ENCODE peak calls at places on chromosomes 16 and 17, in seven cellular contexts. One of them, this sample, is unnamed.

GRCh38 chr17:29179232-29180036 is 764 bp downstream of the MYO18A start:
- DNase-seq in AG04449: no peak
- DNase-seq in breast epithelium: no peak
- DNase-seq in activated CD4-positive, alpha-beta T cell treated with anti-CD3 and anti-CD28 coated beads, Interleukin-2, amount 50 U/mL, for 24 hours: no peak
- DNase-seq in fibroblast of the conjunctiva: no peak
- DNase-seq in T-helper 2 cell: no peak
- DNase-seq in spleen: no peak
- DNase-seq in this sample: no peak

GRCh38 chr17:31598921-31599571 is 207.6 kb downstream of the RAB11FIP4 start:
- DNase-seq in activated CD4-positive, alpha-beta T cell treated with anti-CD3 and anti-CD28 coated beads, Interleukin-2, amount 50 U/mL, for 24 hours: no peak
- DNase-seq in spleen: no peak
- DNase-seq in T-helper 2 cell: no peak
- DNase-seq in breast epithelium: no peak
- DNase-seq in AG04449: no peak
- DNase-seq in fibroblast of the conjunctiva: no peak
- DNase-seq in this sample: no peak

GRCh38 chr16:63568184-63568583 is 1531.9 kb upstream of the CDH8 start:
- DNase-seq in activated CD4-positive, alpha-beta T cell treated with anti-CD3 and anti-CD28 coated beads, Interleukin-2, amount 50 U/mL, for 24 hours: no peak
- DNase-seq in spleen: no peak
- DNase-seq in T-helper 2 cell: no peak
- DNase-seq in fibroblast of the conjunctiva: no peak
- DNase-seq in breast epithelium: no peak
- DNase-seq in AG04449: no peak
- DNase-seq in this sample: no peak

GRCh38 chr16:87043273-87044030 is 273.7 kb downstream of the C16orf95 start:
- DNase-seq in T-helper 2 cell: no peak
- DNase-seq in fibroblast of the conjunctiva: no peak
- DNase-seq in AG04449: no peak
- DNase-seq in spleen: no peak
- DNase-seq in activated CD4-positive, alpha-beta T cell treated with anti-CD3 and anti-CD28 coated beads, Interleukin-2, amount 50 U/mL, for 24 hours: no peak
- DNase-seq in breast epithelium: no peak
- DNase-seq in this sample: peak

GRCh38 chr17:151886-152859 is 14.8 kb downstream of the SCGB1C2 start:
- DNase-seq in T-helper 2 cell: no peak
- DNase-seq in activated CD4-positive, alpha-beta T cell treated with anti-CD3 and anti-CD28 coated beads, Interleukin-2, amount 50 U/mL, for 24 hours: no peak
- DNase-seq in spleen: peak
- DNase-seq in AG04449: no peak
- DNase-seq in breast epithelium: peak
- DNase-seq in fibroblast of the conjunctiva: no peak
- DNase-seq in this sample: no peak

GRCh38 chr16:88508868-88509748 is 56.0 kb downstream of the ZFPM1 start:
- DNase-seq in breast epithelium: peak
- DNase-seq in spleen: no peak
- DNase-seq in T-helper 2 cell: no peak
- DNase-seq in AG04449: no peak
- DNase-seq in fibroblast of the conjunctiva: no peak
- DNase-seq in activated CD4-positive, alpha-beta T cell treated with anti-CD3 and anti-CD28 coated beads, Interleukin-2, amount 50 U/mL, for 24 hours: no peak
- DNase-seq in this sample: no peak

GRCh38 chr17:21304091-21304490 is 19.6 kb downstream of the MAP2K3 start:
- DNase-seq in breast epithelium: peak
- DNase-seq in activated CD4-positive, alpha-beta T cell treated with anti-CD3 and anti-CD28 coated beads, Interleukin-2, amount 50 U/mL, for 24 hours: no peak
- DNase-seq in AG04449: no peak
- DNase-seq in fibroblast of the conjunctiva: no peak
- DNase-seq in spleen: peak
- DNase-seq in T-helper 2 cell: no peak
- DNase-seq in this sample: no peak

GRCh38 chr17:75521951-75522727 is 3.4 kb upstream of the LLGL2 start:
- DNase-seq in AG04449: no peak
- DNase-seq in T-helper 2 cell: no peak
- DNase-seq in fibroblast of the conjunctiva: no peak
- DNase-seq in breast epithelium: no peak
- DNase-seq in activated CD4-positive, alpha-beta T cell treated with anti-CD3 and anti-CD28 coated beads, Interleukin-2, amount 50 U/mL, for 24 hours: no peak
- DNase-seq in spleen: peak
- DNase-seq in this sample: peak

GRCh38 chr16:89386786-89387185 is 103.6 kb downstream of the ANKRD11 start:
- DNase-seq in spleen: no peak
- DNase-seq in AG04449: no peak
- DNase-seq in breast epithelium: no peak
- DNase-seq in fibroblast of the conjunctiva: no peak
- DNase-seq in T-helper 2 cell: no peak
- DNase-seq in activated CD4-positive, alpha-beta T cell treated with anti-CD3 and anti-CD28 coated beads, Interleukin-2, amount 50 U/mL, for 24 hours: no peak
- DNase-seq in this sample: no peak

GRCh38 chr17:6910987-6911603 is 79.6 kb upstream of the TEKT1 start:
- DNase-seq in spleen: no peak
- DNase-seq in fibroblast of the conjunctiva: peak
- DNase-seq in T-helper 2 cell: no peak
- DNase-seq in AG04449: no peak
- DNase-seq in breast epithelium: no peak
- DNase-seq in activated CD4-positive, alpha-beta T cell treated with anti-CD3 and anti-CD28 coated beads, Interleukin-2, amount 50 U/mL, for 24 hours: no peak
- DNase-seq in this sample: peak

GRCh38 chr17:40841246-40841645 is 18.8 kb upstream of the KRT10 start:
- DNase-seq in activated CD4-positive, alpha-beta T cell treated with anti-CD3 and anti-CD28 coated beads, Interleukin-2, amount 50 U/mL, for 24 hours: no peak
- DNase-seq in T-helper 2 cell: no peak
- DNase-seq in AG04449: no peak
- DNase-seq in fibroblast of the conjunctiva: peak
- DNase-seq in spleen: no peak
- DNase-seq in breast epithelium: no peak
- DNase-seq in this sample: peak

GRCh38 chr17:6092182-6092922 is 22.2 kb downstream of the WSCD1 start:
- DNase-seq in AG04449: no peak
- DNase-seq in activated CD4-positive, alpha-beta T cell treated with anti-CD3 and anti-CD28 coated beads, Interleukin-2, amount 50 U/mL, for 24 hours: no peak
- DNase-seq in breast epithelium: peak
- DNase-seq in T-helper 2 cell: no peak
- DNase-seq in spleen: peak
- DNase-seq in fibroblast of the conjunctiva: no peak
- DNase-seq in this sample: no peak

GRCh38 chr17:40090234-40091111 is 9.9 kb downstream of the NR1D1 start:
- DNase-seq in T-helper 2 cell: no peak
- DNase-seq in activated CD4-positive, alpha-beta T cell treated with anti-CD3 and anti-CD28 coated beads, Interleukin-2, amount 50 U/mL, for 24 hours: no peak
- DNase-seq in breast epithelium: no peak
- DNase-seq in fibroblast of the conjunctiva: no peak
- DNase-seq in spleen: no peak
- DNase-seq in AG04449: no peak
- DNase-seq in this sample: no peak

GRCh38 chr17:35082073-35082657 is 18.7 kb upstream of the RFFL start:
- DNase-seq in breast epithelium: no peak
- DNase-seq in spleen: no peak
- DNase-seq in activated CD4-positive, alpha-beta T cell treated with anti-CD3 and anti-CD28 coated beads, Interleukin-2, amount 50 U/mL, for 24 hours: no peak
- DNase-seq in fibroblast of the conjunctiva: no peak
- DNase-seq in AG04449: peak
- DNase-seq in T-helper 2 cell: no peak
- DNase-seq in this sample: peak

GRCh38 chr16:21277927-21278706 is at the start of gene CRYM:
- DNase-seq in activated CD4-positive, alpha-beta T cell treated with anti-CD3 and anti-CD28 coated beads, Interleukin-2, amount 50 U/mL, for 24 hours: peak
- DNase-seq in fibroblast of the conjunctiva: no peak
- DNase-seq in breast epithelium: no peak
- DNase-seq in spleen: peak
- DNase-seq in T-helper 2 cell: peak
- DNase-seq in AG04449: no peak
- DNase-seq in this sample: peak

This sample was measured in fibroblast of mammary gland.